ENCODE peak calls at places on chromosomes 12 and 14, in nine cellular contexts. K is left ventricle myocardium inferior; V is osteoblast; I is heart left ventricle; Y is effector memory CD4-positive, alpha-beta T cell; N is right lobe of liver; P is pancreas; G is HCT116; U is CD4-positive, CD25-positive, alpha-beta regulatory T cell. J is an unnamed sample.

GRCh38 chr14:67514650-67515385 is 18.3 kb upstream of the PLEKHH1 start:
- DNase-seq in K (peak; percentile 36), V (peak; percentile 96), I (peak; percentile 33), Y (peak; percentile 19), N (peak; percentile 65), P (peak; percentile 24), G (no peak), U (peak; percentile 63), J (peak; percentile 55)

GRCh38 chr12:78473136-78473535 is 391.4 kb upstream of the SYT1 start:
- DNase-seq in K (no peak), V (no peak), I (no peak), Y (no peak), N (no peak), P (no peak), G (no peak), U (no peak), J (no peak)

GRCh38 chr12:88627501-88627900 is 47.2 kb upstream of the KITLG start:
- DNase-seq in K (no peak), V (no peak), I (no peak), Y (no peak), N (no peak), P (no peak), G (no peak), U (no peak), J (no peak)

GRCh38 chr12:11824736-11825135 is 175.3 kb downstream of the ETV6 start:
- DNase-seq in K (no peak), V (no peak), I (no peak), Y (no peak), N (no peak), P (no peak), G (no peak), U (no peak), J (no peak)

GRCh38 chr14:72714094-72714493 is 179.8 kb downstream of the DPF3 start:
- DNase-seq in K (no peak), V (no peak), I (no peak), Y (no peak), N (no peak), P (no peak), G (no peak), U (peak; percentile 50), J (peak; percentile 66)

GRCh38 chr12:49232940-49233841 is 31.7 kb upstream of the TUBA1C start:
- DNase-seq in K (peak; percentile 75), V (no peak), I (peak; percentile 73), Y (no peak), N (peak; percentile 66), P (peak; percentile 25), G (no peak), U (no peak), J (no peak)

GRCh38 chr12:21073822-21074460 is 57.1 kb upstream of the SLCO1B1 start:
- DNase-seq in K (no peak), V (no peak), I (no peak), Y (no peak), N (peak; percentile 36), P (no peak), G (peak; percentile 93), U (no peak), J (no peak)

GRCh38 chr12:31722580-31722979 is 6.2 kb downstream of the AMN1 start:
- DNase-seq in K (no peak), V (no peak), I (no peak), Y (no peak), N (no peak), P (no peak), G (no peak), U (no peak), J (no peak)

GRCh38 chr12:17809206-17809605 is 280.8 kb downstream of the RERGL start:
- DNase-seq in K (no peak), V (no peak), I (no peak), Y (no peak), N (no peak), P (no peak), G (no peak), U (no peak), J (no peak)

GRCh38 chr12:63440063-63440462 is 228.2 kb downstream of the DPY19L2 start:
- DNase-seq in K (no peak), V (no peak), I (no peak), Y (no peak), N (no peak), P (no peak), G (no peak), U (no peak), J (no peak)

GRCh38 chr12:95788637-95789036 is 1.9 kb downstream of the NTN4 start:
- DNase-seq in K (no peak), V (peak; percentile 91), I (no peak), Y (no peak), N (no peak), P (no peak), G (no peak), U (no peak), J (no peak)

GRCh38 chr12:51406859-51407258 is 15.7 kb upstream of the GALNT6 start:
- DNase-seq in K (no peak), V (peak; percentile 4), I (no peak), Y (no peak), N (no peak), P (no peak), G (no peak), U (no peak), J (no peak)

GRCh38 chr12:76764856-76765255 is 941 bp downstream of the ZDHHC17 start:
- DNase-seq in K (no peak), V (no peak), I (no peak), Y (no peak), N (no peak), P (no peak), G (no peak), U (peak; percentile 23), J (no peak)

GRCh38 chr12:48202766-48203165 is 326 bp downstream of the OR10AD1 start:
- DNase-seq in K (no peak), V (no peak), I (no peak), Y (no peak), N (no peak), P (no peak), G (no peak), U (no peak), J (no peak)

GRCh38 chr12:121124402-121125109 is 8.1 kb upstream of the P2RX7 start:
- DNase-seq in K (no peak), V (peak; percentile 75), I (peak; percentile 27), Y (no peak), N (no peak), P (peak; percentile 11), G (peak; percentile 87), U (no peak), J (no peak)

GRCh38 chr12:1929241-1929984 is 11.0 kb upstream of the CACNA2D4 start:
- DNase-seq in K (no peak), V (no peak), I (no peak), Y (no peak), N (no peak), P (no peak), G (no peak), U (no peak), J (no peak)

GRCh38 chr12:110349521-110350151 is 53.9 kb downstream of the ANAPC7 start:
- DNase-seq in K (no peak), V (no peak), I (no peak), Y (no peak), N (no peak), P (no peak), G (no peak), U (peak; percentile 69), J (no peak)

DNA sequence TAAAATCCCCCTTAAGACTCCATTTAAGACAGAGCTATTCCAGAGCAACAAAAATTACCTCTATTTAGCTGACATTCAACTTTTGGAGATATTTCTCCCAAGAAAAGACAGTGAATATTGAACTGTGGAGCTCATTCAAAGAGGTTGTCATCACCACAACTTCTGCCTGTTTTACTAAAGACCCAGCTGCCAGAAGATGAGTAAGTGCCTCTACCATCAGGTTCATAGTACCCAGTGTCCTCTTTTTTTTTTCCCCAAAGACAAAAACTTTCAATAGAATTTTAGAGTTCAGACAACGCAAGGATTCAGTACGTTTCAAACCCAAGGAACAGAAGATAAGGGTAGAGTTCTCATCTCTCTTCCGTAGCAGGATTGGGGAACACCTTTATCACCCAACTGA is 461.3 kb downstream of the BCAT1 start:
- DNase-seq in K (no peak), V (no peak), I (no peak), Y (no peak), N (no peak), P (no peak), G (no peak), U (no peak), J (no peak)
- H3K27ac ChIP-seq in K (no peak overlapping the region), V (no peak overlapping the region), I (no peak overlapping the region), Y (no peak overlapping the region), N (no peak overlapping the region), P (no peak overlapping the region), G (no peak overlapping the region), U (no peak overlapping the region), J (no peak overlapping the region)

GRCh38 chr12:6824962-6825381 is 3.2 kb upstream of the P3H3 start:
- DNase-seq in K (no peak), V (peak; percentile 91), I (no peak), Y (no peak), N (no peak), P (no peak), G (no peak), U (no peak), J (no peak)
- H3K4me3 ChIP-seq in K (peak overlapping the region; percentile 26), V (peak overlapping the region; percentile 60), I (peak overlapping the region; percentile 5), Y (no peak overlapping the region), N (no peak overlapping the region), P (no peak overlapping the region), G (no peak overlapping the region), U (no peak overlapping the region), J (no peak overlapping the region)

DNA sequence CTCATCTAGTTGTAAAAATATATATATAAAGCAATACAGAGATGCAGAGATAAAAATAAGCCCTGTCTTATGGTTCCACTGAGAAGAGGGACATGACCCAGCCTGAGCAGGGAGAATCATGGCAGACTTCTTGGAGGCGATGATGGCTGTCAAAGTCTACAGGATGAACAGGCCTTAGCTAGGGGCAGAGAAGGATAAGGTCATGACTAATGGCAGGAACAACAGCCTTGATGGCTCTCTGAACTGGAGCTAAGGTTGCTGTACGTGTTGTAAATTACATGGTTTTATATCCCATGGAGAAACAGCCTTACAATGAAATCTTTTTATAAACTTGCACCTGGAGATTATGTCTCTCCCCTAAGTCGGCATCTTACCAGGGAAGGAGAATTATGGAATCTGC is 32.4 kb downstream of the FOXN3 start:
- DNase-seq in K (no peak), V (no peak), I (no peak), Y (no peak), N (no peak), P (no peak), G (no peak), U (no peak), J (no peak)
- H3K4me1 ChIP-seq in K (peaks cover 86% of the 10 kb centered on the region), V (no peaks in the 10 kb centered on the region), I (peaks cover 58% of the 10 kb centered on the region), Y (no peaks in the 10 kb centered on the region), N (peaks cover 10% of the 10 kb centered on the region), P (no peaks in the 10 kb centered on the region), G (no peaks in the 10 kb centered on the region), U (no peaks in the 10 kb centered on the region), J (peaks cover 9% of the 10 kb centered on the region)

GRCh38 chr12:93146970-93147369 is 217.9 kb upstream of the EEA1 start:
- DNase-seq in K (no peak), V (no peak), I (no peak), Y (no peak), N (no peak), P (no peak), G (no peak), U (no peak), J (no peak)
- H3K27ac ChIP-seq in K (no peak overlapping the region), V (no peak overlapping the region), I (no peak overlapping the region), Y (no peak overlapping the region), N (no peak overlapping the region), P (no peak overlapping the region), G (no peak overlapping the region), U (no peak overlapping the region), J (no peak overlapping the region)

GRCh38 chr12:52892193-52892852 is 12.6 kb downstream of the KRT8 start:
- DNase-seq in K (no peak), V (peak; percentile 41), I (no peak), Y (no peak), N (no peak), P (no peak), G (no peak), U (no peak), J (no peak)
- H3K4me3 ChIP-seq in K (no peak overlapping the region), V (no peak overlapping the region), I (no peak overlapping the region), Y (no peak overlapping the region), N (no peak overlapping the region), P (no peak overlapping the region), G (no peak overlapping the region), U (no peak overlapping the region), J (no peak overlapping the region)